ENCODE peak calls at places on chromosomes 13 and 19, in six cellular contexts. A is GM23248, T is cortex of kidney, Y is fibroblast of lung, Z is kidney glomerular epithelial cell, Q is NB4. I is an unnamed sample.

GRCh38 chr19:18208098-18208951 is 4.5 kb upstream of the RAB3A start:
- DNase-seq in A (peak), T (no peak), Y (peak), Z (no peak), Q (peak), I (no peak)

GRCh38 chr19:17926044-17926443 is 6.8 kb upstream of the CCDC124 start:
- DNase-seq in A (no peak), T (no peak), Y (no peak), Z (no peak), Q (no peak), I (no peak)

GRCh38 chr19:33947565-33947964 is 150.9 kb downstream of the KCTD15 start:
- DNase-seq in A (no peak), T (no peak), Y (no peak), Z (no peak), Q (peak), I (no peak)

GRCh38 chr19:39106201-39106600 is 19.4 kb upstream of the PAK4 start:
- DNase-seq in A (no peak), T (no peak), Y (no peak), Z (no peak), Q (no peak), I (no peak)

GRCh38 chr19:30450101-30450500 is 77.9 kb downstream of the ZNF536 start:
- DNase-seq in A (peak), T (no peak), Y (peak), Z (peak), Q (no peak), I (peak)

GRCh38 chr13:111080642-111081041 is 34.5 kb upstream of the ARHGEF7 start:
- DNase-seq in A (no peak), T (no peak), Y (no peak), Z (no peak), Q (no peak), I (no peak)

GRCh38 chr13:101202590-101202989 is 213.7 kb downstream of the NALCN start:
- DNase-seq in A (no peak), T (no peak), Y (no peak), Z (no peak), Q (no peak), I (no peak)

GRCh38 chr19:9673912-9674668 is 810 bp downstream of the ZNF562 start:
- DNase-seq in A (peak), T (no peak), Y (peak), Z (peak), Q (no peak), I (peak)

GRCh38 chr13:30394798-30395191 is 27.5 kb upstream of the UBE2L5 start:
- DNase-seq in A (peak), T (no peak), Y (no peak), Z (peak), Q (peak), I (peak)

GRCh38 chr13:39567569-39567968 is 35.4 kb downstream of the LHFPL6 start:
- DNase-seq in A (no peak), T (no peak), Y (no peak), Z (no peak), Q (no peak), I (no peak)

GRCh38 chr13:51291341-51291740 is 48.1 kb upstream of the SERPINE3 start:
- DNase-seq in A (peak), T (no peak), Y (peak), Z (no peak), Q (no peak), I (no peak)